ENCODE peak calls at places on chromosomes 4 and X, in five cellular contexts. V, H, Q, O and J are unnamed samples.

GRCh38 chrX:18877472-18877871 is 106.4 kb downstream of the PHKA2 start:
- DNase-seq in V (no peak), H (no peak), Q (no peak), O (no peak), J (no peak)

GRCh38 chr4:86508436-86508835 is 85.7 kb upstream of the PTPN13 start:
- DNase-seq in V (no peak), H (no peak), Q (no peak), O (peak; percentile 84), J (no peak)

GRCh38 chrX:19875051-19875432 is 12.4 kb downstream of the SH3KBP1 start:
- DNase-seq in V (no peak), H (no peak), Q (no peak), O (peak; percentile 82), J (peak; percentile 22)

GRCh38 chrX:45986971-45987370 is 558.2 kb downstream of the ZNF674 start:
- DNase-seq in V (no peak), H (no peak), Q (no peak), O (peak; percentile 63), J (no peak)

GRCh38 chr4:176185068-176185467 is 10.3 kb downstream of the SPATA4 start:
- DNase-seq in V (no peak), H (no peak), Q (no peak), O (peak; percentile 68), J (no peak)

GRCh38 chrX:2397648-2398340 is 103.0 kb downstream of the DHRSX start:
- DNase-seq in V (no peak), H (no peak), Q (no peak), O (peak; percentile 63), J (no peak)

GRCh38 chr4:4685810-4686209 is 144.0 kb upstream of the STX18 start:
- DNase-seq in V (no peak), H (no peak), Q (no peak), O (no peak), J (no peak)

GRCh38 chr4:151651496-151651895 is 109.3 kb downstream of the GATB start:
- DNase-seq in V (no peak), H (no peak), Q (no peak), O (no peak), J (no peak)

GRCh38 chr4:93416337-93417102 is 412.0 kb upstream of the ATOH1 start:
- DNase-seq in V (peak; percentile 60), H (no peak), Q (no peak), O (peak; percentile 18), J (no peak)

GRCh38 chr4:78650106-78651021 is 98.8 kb downstream of the ANXA3 start:
- DNase-seq in V (no peak), H (no peak), Q (no peak), O (peak; percentile 70), J (no peak)